ENCODE peak calls at places on chromosome 6, in five cellular contexts. E is CD8-positive, alpha-beta T cell; C is psoas muscle; H is esophagus muscularis mucosa; U is heart right ventricle. N is an unnamed sample. For H3K9me3, the result is how much of the 10 kb centered on the place peaks cover.

GRCh38 chr6:126182650-126183311 is 157.1 kb upstream of the CENPW start:
- DNase-seq in E (no peak), C (no peak), H (no peak), U (no peak), N (no peak)

GRCh38 chr6:170131351-170131750 is 159.5 kb downstream of the DLL1 start:
- DNase-seq in E (no peak), C (no peak), H (no peak), U (no peak), N (no peak)

GRCh38 chr6:28474441-28475219 is 31.3 kb upstream of the ZSCAN23 start:
- DNase-seq in E (no peak), C (no peak), H (no peak), U (no peak), N (no peak)

GRCh38 chr6:7229376-7230326 is 83.3 kb downstream of the SSR1 start:
- DNase-seq in E (no peak), C (no peak), H (no peak), U (no peak), N (no peak)

GRCh38 chr6:40904583-40905194 is 134.3 kb downstream of the UNC5CL start:
- DNase-seq in E (no peak), C (no peak), H (no peak), U (no peak), N (no peak)

GRCh38 chr6:106525111-106525884 is 104.0 kb downstream of the RTN4IP1 start:
- DNase-seq in E (no peak), C (no peak), H (no peak), U (no peak), N (no peak)

GRCh38 chr6:140354296-140354695 is 979.8 kb upstream of the CITED2 start:
- DNase-seq in E (no peak), C (no peak), H (no peak), U (no peak), N (no peak)

GRCh38 chr6:127635091-127635490 is 58.1 kb downstream of the C6orf58 start:
- DNase-seq in E (no peak), C (no peak), H (no peak), U (no peak), N (no peak)

GRCh38 chr6:44734886-44735630 is 347.6 kb downstream of the CDC5L start:
- DNase-seq in E (no peak), C (no peak), H (peak), U (no peak), N (no peak)

GRCh38 chr6:125747589-125748533 is 1.6 kb upstream of the HEY2 start:
- DNase-seq in E (peak), C (peak), H (no peak), U (peak), N (no peak)

GRCh38 chr6:79378957-79379356 is 144.5 kb upstream of the HMGN3 start:
- DNase-seq in E (no peak), C (no peak), H (no peak), U (no peak), N (no peak)

GRCh38 chr6:154731296-154732218 is 1.7 kb upstream of the SCAF8 start:
- DNase-seq in E (no peak), C (no peak), H (no peak), U (no peak), N (no peak)

GRCh38 chr6:88378639-88379038 is 212.5 kb upstream of the CNR1 start:
- DNase-seq in E (no peak), C (no peak), H (no peak), U (no peak), N (no peak)

GRCh38 chr6:132728616-132729015 is 14.8 kb upstream of the VNN1 start:
- DNase-seq in E (no peak), C (no peak), H (no peak), U (no peak), N (no peak)

GRCh38 chr6:90162648-90163409 is 133.8 kb downstream of the BACH2 start:
- DNase-seq in E (no peak), C (no peak), H (no peak), U (no peak), N (no peak)

GRCh38 chr6:33571637-33572316 is 8.3 kb downstream of the BAK1 start:
- DNase-seq in E (no peak), C (no peak), H (no peak), U (no peak), N (no peak)

GRCh38 chr6:82780334-82780733 is 285.3 kb downstream of the UBE3D start:
- DNase-seq in E (no peak), C (no peak), H (no peak), U (no peak), N (no peak)

GRCh38 chr6:64012351-64013060 is 376.9 kb downstream of the PHF3 start:
- DNase-seq in E (no peak), C (no peak), H (no peak), U (no peak), N (no peak)

GRCh38 chr6:109441069-109441816 is 719 bp downstream of the SMPD2 start:
- DNase-seq in E (peak), C (peak), H (no peak), U (peak), N (peak)

GRCh38 chr6:43205849-43206248 is 23.4 kb downstream of the DNPH1 start:
- DNase-seq in E (no peak), C (no peak), H (no peak), U (no peak), N (no peak)

GRCh38 chr6:56906752-56907151 is 48.2 kb upstream of the BEND6 start:
- DNase-seq in E (no peak), C (no peak), H (no peak), U (no peak), N (no peak)
- H3K9me3 ChIP-seq in E (under half), C (under half), H (under half), U (under half), N (under half)

GRCh38 chr6:162448294-162448693 is 279.3 kb downstream of the PRKN start:
- DNase-seq in E (no peak), C (no peak), H (no peak), U (no peak), N (no peak)
- H3K9me3 ChIP-seq in E (under half), C (under half), H (under half), U (under half), N (under half)

DNA sequence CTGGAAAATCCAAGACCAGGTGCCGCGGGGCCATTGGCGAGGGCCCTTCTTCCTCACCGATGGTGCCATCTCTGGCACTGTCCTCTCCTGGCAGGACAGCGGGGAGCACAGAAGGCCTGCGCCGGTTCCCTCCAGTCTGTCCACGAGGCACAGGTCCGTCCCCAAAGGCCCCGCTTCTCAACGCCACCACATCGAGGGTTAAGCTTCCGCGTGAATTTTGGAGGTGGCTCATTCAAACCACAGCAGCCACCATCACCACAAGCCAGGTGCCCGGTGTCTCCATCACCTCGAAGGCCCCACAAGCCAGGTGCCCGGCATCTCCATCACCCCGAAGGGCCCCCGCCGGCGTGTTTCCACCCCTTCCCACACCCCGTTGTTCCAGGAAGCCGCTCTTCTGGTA is 10.1 kb upstream of the KIF25 start:
- DNase-seq in E (no peak), C (no peak), H (peak), U (no peak), N (no peak)
- H3K9me3 ChIP-seq in E (under half), C (under half), H (under half), U (under half), N (under half)

GRCh38 chr6:163118941-163119340 is 295.6 kb upstream of the QKI start:
- DNase-seq in E (no peak), C (no peak), H (no peak), U (no peak), N (no peak)

DNA sequence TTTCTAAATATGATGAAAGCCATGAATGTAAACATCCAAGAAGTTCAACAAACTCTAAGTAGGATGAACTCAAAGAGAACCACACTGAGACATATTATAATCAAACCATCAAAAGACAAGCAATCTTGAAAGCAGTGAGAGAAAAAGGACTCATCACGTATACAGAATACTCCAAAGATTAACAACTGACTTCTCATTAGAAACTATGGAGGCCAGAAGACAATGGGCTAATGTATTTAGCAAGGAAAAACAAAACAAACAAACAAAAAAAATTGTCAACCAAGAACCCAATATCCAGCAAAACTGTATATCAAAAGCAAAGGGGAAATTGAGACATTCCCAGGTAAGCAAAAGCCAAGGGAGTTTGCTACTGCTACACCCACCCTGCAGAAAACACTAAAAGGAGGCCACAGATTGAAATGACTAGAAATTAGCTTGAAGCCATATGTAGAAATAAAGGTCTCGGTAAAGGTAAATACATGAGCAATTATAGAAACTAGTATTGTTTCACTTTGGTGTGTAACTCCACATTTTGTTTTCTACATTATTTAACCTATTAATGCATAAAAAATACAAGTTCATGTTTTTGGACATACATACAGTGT is 301.1 kb upstream of the QKI start:
- DNase-seq in E (no peak), C (no peak), H (no peak), U (no peak), N (no peak)
- H3K9me3 ChIP-seq in E (under half), C (under half), H (under half), U (under half), N (under half)

GRCh38 chr6:30283761-30284160 is 43.0 kb upstream of the TRIM39 start:
- DNase-seq in E (no peak), C (no peak), H (no peak), U (no peak), N (no peak)

GRCh38 chr6:30287139-30287538 is 39.6 kb upstream of the TRIM39 start:
- DNase-seq in E (no peak), C (no peak), H (no peak), U (no peak), N (no peak)

GRCh38 chr6:30282522-30282921 is 44.2 kb upstream of the TRIM39 start:
- DNase-seq in E (no peak), C (no peak), H (no peak), U (no peak), N (no peak)
- H3K9me3 ChIP-seq in E (under half), C (half or more), H (half or more), U (half or more), N (under half)